ENCODE peak calls at places on chromosomes 4 and X, in four cellular contexts. One of them, this sample, is unnamed.

GRCh38 chrX:24990585-24990984 is 25.2 kb downstream of the ARX start:
- DNase-seq in stimulated activated naive B cell treated with anti-CD40 and anti-IgM and Interleukin-4, amounts not matched to agents 10 μg/mL and 1 μg/mL and 100 μg/mL, for 72 hours: no peak
- DNase-seq in activated CD8-positive, alpha-beta memory T cell treated with anti-CD3 and anti-CD28 coated beads for 1 hour: no peak
- DNase-seq in fibroblast of mammary gland: no peak
- DNase-seq in this sample: no peak

GRCh38 chr4:5165419-5166369 is 114.4 kb downstream of the STK32B start:
- DNase-seq in stimulated activated naive B cell treated with anti-CD40 and anti-IgM and Interleukin-4, amounts not matched to agents 10 μg/mL and 1 μg/mL and 100 μg/mL, for 72 hours: no peak
- DNase-seq in fibroblast of mammary gland: no peak
- DNase-seq in activated CD8-positive, alpha-beta memory T cell treated with anti-CD3 and anti-CD28 coated beads for 1 hour: no peak
- DNase-seq in this sample: no peak

GRCh38 chrX:68433155-68433980 is at the start of gene OPHN1:
- DNase-seq in fibroblast of mammary gland: peak; percentile 75
- DNase-seq in activated CD8-positive, alpha-beta memory T cell treated with anti-CD3 and anti-CD28 coated beads for 1 hour: no peak
- DNase-seq in stimulated activated naive B cell treated with anti-CD40 and anti-IgM and Interleukin-4, amounts not matched to agents 10 μg/mL and 1 μg/mL and 100 μg/mL, for 72 hours: no peak
- DNase-seq in this sample: no peak

GRCh38 chr4:160299608-160300007 is 1196.7 kb downstream of the RAPGEF2 start:
- DNase-seq in activated CD8-positive, alpha-beta memory T cell treated with anti-CD3 and anti-CD28 coated beads for 1 hour: no peak
- DNase-seq in fibroblast of mammary gland: no peak
- DNase-seq in stimulated activated naive B cell treated with anti-CD40 and anti-IgM and Interleukin-4, amounts not matched to agents 10 μg/mL and 1 μg/mL and 100 μg/mL, for 72 hours: no peak
- DNase-seq in this sample: no peak

GRCh38 chr4:135227842-135228241 is 1026.3 kb upstream of the PABPC4L start:
- DNase-seq in stimulated activated naive B cell treated with anti-CD40 and anti-IgM and Interleukin-4, amounts not matched to agents 10 μg/mL and 1 μg/mL and 100 μg/mL, for 72 hours: no peak
- DNase-seq in activated CD8-positive, alpha-beta memory T cell treated with anti-CD3 and anti-CD28 coated beads for 1 hour: no peak
- DNase-seq in fibroblast of mammary gland: no peak
- DNase-seq in this sample: no peak

GRCh38 chr4:183492791-183493221 is 12.1 kb upstream of the ING2 start:
- DNase-seq in fibroblast of mammary gland: peak; percentile 61
- DNase-seq in stimulated activated naive B cell treated with anti-CD40 and anti-IgM and Interleukin-4, amounts not matched to agents 10 μg/mL and 1 μg/mL and 100 μg/mL, for 72 hours: no peak
- DNase-seq in activated CD8-positive, alpha-beta memory T cell treated with anti-CD3 and anti-CD28 coated beads for 1 hour: no peak
- DNase-seq in this sample: no peak

GRCh38 chr4:92215471-92215870 is 88.3 kb upstream of the GRID2 start:
- DNase-seq in fibroblast of mammary gland: no peak
- DNase-seq in stimulated activated naive B cell treated with anti-CD40 and anti-IgM and Interleukin-4, amounts not matched to agents 10 μg/mL and 1 μg/mL and 100 μg/mL, for 72 hours: no peak
- DNase-seq in activated CD8-positive, alpha-beta memory T cell treated with anti-CD3 and anti-CD28 coated beads for 1 hour: no peak
- DNase-seq in this sample: no peak

GRCh38 chr4:16757080-16757521 is 141.3 kb downstream of the LDB2 start:
- DNase-seq in fibroblast of mammary gland: peak; percentile 40
- DNase-seq in activated CD8-positive, alpha-beta memory T cell treated with anti-CD3 and anti-CD28 coated beads for 1 hour: no peak
- DNase-seq in stimulated activated naive B cell treated with anti-CD40 and anti-IgM and Interleukin-4, amounts not matched to agents 10 μg/mL and 1 μg/mL and 100 μg/mL, for 72 hours: no peak
- DNase-seq in this sample: no peak

GRCh38 chr4:153649572-153649991 is 34.5 kb upstream of the TLR2 start:
- DNase-seq in activated CD8-positive, alpha-beta memory T cell treated with anti-CD3 and anti-CD28 coated beads for 1 hour: no peak
- DNase-seq in fibroblast of mammary gland: peak; percentile 59
- DNase-seq in stimulated activated naive B cell treated with anti-CD40 and anti-IgM and Interleukin-4, amounts not matched to agents 10 μg/mL and 1 μg/mL and 100 μg/mL, for 72 hours: no peak
- DNase-seq in this sample: peak; percentile 29

This sample was measured in DND-41.